ENCODE peak calls at places on chromosomes 5 and 9, in four cellular contexts. B, V, E and M are unnamed samples. For H3K27me3, the result is how much of the 10 kb centered on the place peaks cover.

GRCh38 chr9:121896545-121896943 is 196.6 kb downstream of the TTLL11 start:
- DNase-seq in E (no peak), B (no peak), V (no peak), M (no peak)

GRCh38 chr5:140151068-140151718 is 23.8 kb upstream of the CYSTM1 start:
- DNase-seq in B (no peak), E (no peak), V (no peak), M (no peak)

GRCh38 chr5:32494827-32495226 is 50.3 kb upstream of the ZFR start:
- DNase-seq in B (no peak), E (no peak), V (no peak), M (no peak)

GRCh38 chr5:9288234-9288633 is 257.6 kb downstream of the SEMA5A start:
- DNase-seq in V (no peak), E (no peak), B (peak), M (no peak)

GRCh38 chr5:168120416-168121137 is 170.9 kb upstream of the WWC1 start:
- DNase-seq in B (no peak), V (no peak), E (no peak), M (no peak)

GRCh38 chr5:141477815-141478214 is 2.0 kb downstream of the PCDHGC3 start:
- DNase-seq in B (no peak), E (no peak), V (no peak), M (no peak)

GRCh38 chr5:77846422-77847128 is 70.4 kb upstream of the TBCA start:
- DNase-seq in V (no peak), E (no peak), B (no peak), M (no peak)

GRCh38 chr9:121821326-121821725 is 169.9 kb downstream of the DAB2IP start:
- DNase-seq in E (no peak), B (no peak), V (no peak), M (no peak)

GRCh38 chr5:126877011-126877410 is 100.1 kb downstream of the LMNB1 start:
- DNase-seq in V (no peak), B (no peak), E (no peak), M (no peak)

GRCh38 chr5:43281840-43282658 is 31.2 kb downstream of the HMGCS1 start:
- DNase-seq in E (peak), V (no peak), B (no peak), M (peak)

GRCh38 chr9:27165670-27166069 is 56.6 kb downstream of the TEK start:
- DNase-seq in E (no peak), V (no peak), B (no peak), M (no peak)

GRCh38 chr5:130720355-130720754 is 444.7 kb downstream of the HINT1 start:
- DNase-seq in V (no peak), E (no peak), B (no peak), M (peak)

GRCh38 chr5:65142511-65143011 is 339.2 kb downstream of the ADAMTS6 start:
- DNase-seq in E (peak), V (no peak), B (no peak), M (peak)

GRCh38 chr9:135677641-135678168 is 14.6 kb downstream of the LCN9 start:
- DNase-seq in E (no peak), V (no peak), B (no peak), M (no peak)

GRCh38 chr5:111670826-111671492 is 86.0 kb downstream of the NREP start:
- DNase-seq in B (no peak), V (no peak), E (peak), M (peak)
- TF ChIP-seq CTCF in B (no peak), V (peak), E (peak), M (peak)

GRCh38 chr5:54360925-54361662 is 50.7 kb upstream of the ARL15 start:
- DNase-seq in E (peak), B (no peak), V (no peak), M (no peak)

GRCh38 chr5:54360089-54360488 is 49.7 kb upstream of the ARL15 start:
- DNase-seq in B (peak), V (no peak), E (peak), M (peak)

GRCh38 chr5:54362992-54363630 is 52.7 kb upstream of the ARL15 start:
- DNase-seq in V (no peak), E (no peak), B (no peak), M (no peak)

GRCh38 chr5:54362434-54362833 is 52.1 kb upstream of the ARL15 start:
- DNase-seq in B (no peak), E (peak), V (no peak), M (no peak)

DNA sequence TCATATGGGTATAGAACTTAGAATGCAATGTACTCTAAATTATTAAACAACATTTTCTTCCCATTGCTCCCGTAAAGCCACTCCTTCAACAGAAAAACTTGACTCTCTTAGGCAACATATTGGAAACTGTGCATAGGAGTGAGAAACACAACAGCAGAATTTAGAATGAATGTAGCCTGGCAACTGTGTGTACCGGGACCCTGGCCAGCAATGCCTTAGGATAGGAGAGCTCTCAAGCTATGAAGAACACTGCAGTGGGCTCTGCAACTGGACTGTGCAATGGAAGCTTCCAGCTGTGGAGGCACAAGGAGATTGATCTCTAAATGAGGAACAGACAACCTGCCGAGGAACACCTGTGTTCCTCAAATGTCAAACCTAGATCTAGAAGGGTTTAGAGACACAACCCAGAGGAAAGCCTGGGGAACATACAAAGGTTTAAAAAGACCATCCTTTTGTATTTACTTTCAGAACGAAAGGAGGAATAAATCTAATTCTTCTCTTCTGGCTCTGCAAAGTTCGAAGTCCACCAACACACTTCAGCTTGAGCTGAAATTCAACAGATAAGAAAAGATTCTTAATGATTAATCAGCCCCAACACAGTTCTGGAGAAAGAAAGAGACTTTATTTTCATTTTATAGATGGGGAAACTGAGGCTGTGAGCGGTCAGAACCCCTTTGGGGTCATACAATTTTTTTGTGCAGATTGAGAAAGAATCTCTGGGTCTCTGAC is 51.5 kb upstream of the ARL15 start:
- DNase-seq in E (no peak), B (no peak), V (no peak), M (no peak)
- H3K27ac ChIP-seq in E (no peak), B (no peak), V (no peak), M (no peak)

DNA sequence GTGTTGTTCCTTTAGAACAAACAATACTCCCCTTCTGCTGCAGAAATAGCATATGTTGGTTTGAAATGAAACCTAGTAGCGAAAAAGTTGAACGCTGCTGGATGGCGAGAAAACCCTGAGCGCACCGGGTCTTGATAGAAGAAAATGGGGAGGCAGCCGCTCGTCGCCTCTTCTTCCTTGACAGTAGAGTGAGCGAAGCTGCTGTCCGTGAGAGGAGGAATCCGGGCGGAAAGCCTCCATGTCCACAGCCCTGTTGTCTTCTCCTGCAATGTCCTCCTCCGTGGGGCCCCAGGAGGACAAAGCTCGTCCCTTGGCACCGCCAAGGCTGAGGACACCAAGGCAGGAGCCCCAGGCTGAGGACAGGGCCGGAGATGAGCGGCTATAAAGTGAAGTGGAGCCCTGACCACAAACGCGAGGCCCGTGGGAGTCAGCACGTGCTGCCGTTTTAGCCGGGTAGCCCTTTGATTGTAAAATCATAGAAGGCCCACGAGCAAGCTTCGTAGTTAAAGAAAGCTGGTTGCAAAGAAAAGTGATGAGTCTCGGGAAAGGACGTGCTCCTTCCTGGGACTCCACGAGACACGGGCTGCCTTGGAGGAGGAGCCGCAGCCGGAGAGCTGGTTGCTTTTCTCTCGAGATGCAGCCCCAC is 35.6 kb downstream of the MRPL36 start:
- DNase-seq in B (no peak), V (no peak), E (no peak), M (no peak)
- H3K27me3 ChIP-seq in B (under half), V (under half), E (under half), M (under half)

GRCh38 chr5:178859625-178860521 is at the start of gene ZNF354B:
- DNase-seq in E (peak), B (peak), V (peak), M (peak)
- TF ChIP-seq CTCF in E (peak), B (no peak), V (peak), M (no peak)

DNA sequence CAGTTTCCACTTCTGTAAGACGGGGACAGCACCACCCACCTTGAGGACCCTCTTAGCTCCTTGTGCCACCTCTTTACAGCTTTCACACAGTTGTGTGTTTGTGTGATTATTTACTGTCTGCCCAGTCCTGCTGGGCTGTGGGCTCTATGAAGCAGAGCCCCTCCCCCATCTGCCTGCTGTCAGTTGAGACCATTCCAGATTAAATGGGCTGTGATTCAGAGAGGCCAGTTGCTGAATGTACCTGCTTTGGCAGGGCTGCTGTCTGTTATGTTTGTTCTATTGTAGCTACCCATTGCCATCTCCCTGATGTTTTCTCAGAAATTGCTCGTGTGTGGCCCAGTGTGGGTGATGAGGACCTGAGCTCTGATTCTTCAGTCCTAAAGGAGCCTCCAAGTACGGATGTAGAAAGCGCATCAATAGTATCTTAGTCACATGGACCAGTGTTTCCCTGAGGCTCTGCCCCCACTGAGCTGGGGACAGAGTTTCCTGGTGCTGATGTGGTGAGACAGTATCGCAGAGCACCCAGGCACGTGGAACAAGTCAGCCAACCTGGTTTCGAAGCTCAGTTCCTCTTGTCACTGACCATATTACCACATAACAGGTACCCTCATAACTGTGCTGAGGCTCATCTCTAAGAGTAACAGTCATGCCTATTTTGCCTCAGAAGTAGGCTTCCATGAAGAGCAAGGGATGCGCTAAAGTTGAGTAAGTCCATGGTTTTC is 3.7 kb downstream of the ANGPTL2 start:
- DNase-seq in E (no peak), V (no peak), B (no peak), M (no peak)
- H3K27ac ChIP-seq in E (no peak), V (no peak), B (no peak), M (no peak)

DNA sequence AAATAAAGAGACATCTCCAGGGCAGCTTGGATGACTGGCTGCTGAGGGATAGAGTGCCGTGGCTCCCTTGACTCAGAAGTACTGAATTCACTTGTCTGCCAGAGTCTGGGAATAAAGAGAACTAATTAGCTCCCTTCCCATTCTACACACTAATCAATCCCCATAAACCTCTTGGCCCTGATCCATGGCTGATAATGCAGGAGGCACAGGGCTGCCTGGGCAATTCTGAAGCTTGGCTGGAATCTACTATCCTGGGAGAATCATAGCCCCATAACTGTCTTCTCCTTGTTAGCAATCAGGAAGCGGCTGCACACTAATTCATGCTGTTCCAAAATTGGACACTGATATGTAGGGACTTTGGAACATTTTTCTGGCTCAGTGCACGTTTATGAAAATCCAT is 197.7 kb downstream of the PTTG1 start:
- DNase-seq in E (no peak), V (no peak), B (no peak), M (no peak)
- H3K27me3 ChIP-seq in E (under half), V (under half), B (under half), M (under half)